ENCODE peak calls at places on chromosomes 6 and 20, in eight cellular contexts. I, F, R, U, C, V, H and J are unnamed samples.

GRCh38 chr6:170051229-170052172 is 239.4 kb downstream of the DLL1 start:
- DNase-seq in R (no peak), V (no peak), C (no peak), F (no peak), H (no peak), U (no peak), I (no peak), J (no peak)

GRCh38 chr6:123562677-123563076 is 74.1 kb downstream of the TRDN start:
- DNase-seq in U (no peak), C (no peak), V (no peak), F (no peak), H (no peak), R (no peak), I (no peak), J (no peak)

GRCh38 chr6:42188406-42188805 is 6.3 kb downstream of the GUCA1B start:
- DNase-seq in R (no peak), V (no peak), C (no peak), H (no peak), U (no peak), I (no peak), F (no peak), J (no peak)

GRCh38 chr6:122947355-122947754 is 48.7 kb upstream of the CLVS2 start:
- DNase-seq in I (no peak), H (no peak), F (no peak), C (peak; percentile 26), U (no peak), R (no peak), V (no peak), J (peak; percentile 43)

GRCh38 chr20:37494796-37495195 is 26.3 kb upstream of the NNAT start:
- DNase-seq in C (no peak), R (no peak), F (no peak), U (no peak), V (no peak), I (no peak), H (no peak), J (no peak)

GRCh38 chr20:50141018-50141675 is 12.4 kb downstream of the PEDS1 start:
- DNase-seq in F (no peak), R (no peak), V (no peak), C (no peak), U (no peak), H (no peak), I (no peak), J (peak; percentile 8)

GRCh38 chr6:106866875-106867658 is 107.5 kb downstream of the CD24 start:
- DNase-seq in V (no peak), I (no peak), C (no peak), U (no peak), H (no peak), F (no peak), R (no peak), J (peak; percentile 59)

GRCh38 chr6:145948328-145948727 is 15.8 kb downstream of the SHPRH start:
- DNase-seq in U (peak; percentile 26), R (no peak), F (peak; percentile 44), I (no peak), V (no peak), H (no peak), C (peak; percentile 25), J (no peak)

GRCh38 chr6:135346747-135347146 is 150.8 kb downstream of the AHI1 start:
- DNase-seq in I (no peak), R (no peak), C (peak; percentile 58), H (no peak), F (peak; percentile 39), V (no peak), U (peak; percentile 87), J (no peak)

GRCh38 chr20:41177636-41178035 is 40.3 kb downstream of the PLCG1 start:
- DNase-seq in V (no peak), C (peak; percentile 82), H (no peak), R (peak; percentile 89), F (peak; percentile 87), U (peak; percentile 91), I (no peak), J (peak; percentile 3)

GRCh38 chr6:94074764-94075163 is 655.4 kb upstream of the EPHA7 start:
- DNase-seq in F (no peak), I (no peak), R (no peak), V (no peak), C (no peak), H (no peak), U (no peak), J (no peak)

GRCh38 chr6:114735118-114735730 is 392.4 kb upstream of the HS3ST5 start:
- DNase-seq in F (no peak), C (peak; percentile 53), V (no peak), I (no peak), U (peak; percentile 49), R (no peak), H (no peak), J (no peak)

GRCh38 chr6:107192739-107193296 is 77.5 kb upstream of the BEND3 start:
- DNase-seq in U (no peak), F (no peak), H (no peak), I (peak; percentile 20), R (no peak), V (no peak), C (no peak), J (no peak)

GRCh38 chr20:60055740-60056139 is 97.5 kb downstream of the CDH26 start:
- DNase-seq in I (peak; percentile 11), F (no peak), C (no peak), H (no peak), R (no peak), V (no peak), U (no peak), J (no peak)

GRCh38 chr6:839201-839600 is 146.3 kb upstream of the EXOC2 start:
- DNase-seq in I (no peak), V (no peak), U (no peak), F (no peak), C (no peak), H (no peak), R (no peak), J (no peak)

GRCh38 chr6:106973841-106974336 is 640 bp downstream of the CD24 start:
- DNase-seq in V (no peak), F (no peak), U (no peak), H (no peak), I (peak; percentile 42), C (peak; percentile 22), R (no peak), J (peak; percentile 51)

DNA sequence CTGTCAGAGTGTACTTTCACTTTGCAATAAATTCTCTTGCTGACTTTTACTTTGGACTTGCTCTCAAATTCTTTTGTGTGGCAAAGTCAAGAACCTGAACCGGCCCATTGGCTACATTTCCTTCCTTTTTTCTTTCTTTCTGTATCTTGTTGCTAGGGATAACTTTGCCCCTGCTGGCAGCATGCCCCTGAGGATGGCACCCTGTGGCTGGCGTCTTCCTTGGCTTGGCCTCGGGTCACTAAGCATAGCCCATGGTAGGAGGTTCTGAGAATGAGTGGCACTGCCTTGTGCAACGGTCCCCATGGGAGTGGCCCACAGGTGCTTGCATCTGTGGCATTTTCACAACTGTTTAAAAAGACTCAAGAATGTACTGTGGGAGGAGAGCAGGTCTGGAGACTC is 14.1 kb upstream of the HLA-F start:
- DNase-seq in U (no peak), F (no peak), I (no peak), R (no peak), C (no peak), H (no peak), V (no peak), J (no peak)
- H3K4me3 ChIP-seq in U (no peak overlapping the region), F (no peak overlapping the region), I (no peak overlapping the region), R (no peak overlapping the region), C (no peak overlapping the region), H (no peak overlapping the region), V (no peak overlapping the region), J (no peak overlapping the region)

DNA sequence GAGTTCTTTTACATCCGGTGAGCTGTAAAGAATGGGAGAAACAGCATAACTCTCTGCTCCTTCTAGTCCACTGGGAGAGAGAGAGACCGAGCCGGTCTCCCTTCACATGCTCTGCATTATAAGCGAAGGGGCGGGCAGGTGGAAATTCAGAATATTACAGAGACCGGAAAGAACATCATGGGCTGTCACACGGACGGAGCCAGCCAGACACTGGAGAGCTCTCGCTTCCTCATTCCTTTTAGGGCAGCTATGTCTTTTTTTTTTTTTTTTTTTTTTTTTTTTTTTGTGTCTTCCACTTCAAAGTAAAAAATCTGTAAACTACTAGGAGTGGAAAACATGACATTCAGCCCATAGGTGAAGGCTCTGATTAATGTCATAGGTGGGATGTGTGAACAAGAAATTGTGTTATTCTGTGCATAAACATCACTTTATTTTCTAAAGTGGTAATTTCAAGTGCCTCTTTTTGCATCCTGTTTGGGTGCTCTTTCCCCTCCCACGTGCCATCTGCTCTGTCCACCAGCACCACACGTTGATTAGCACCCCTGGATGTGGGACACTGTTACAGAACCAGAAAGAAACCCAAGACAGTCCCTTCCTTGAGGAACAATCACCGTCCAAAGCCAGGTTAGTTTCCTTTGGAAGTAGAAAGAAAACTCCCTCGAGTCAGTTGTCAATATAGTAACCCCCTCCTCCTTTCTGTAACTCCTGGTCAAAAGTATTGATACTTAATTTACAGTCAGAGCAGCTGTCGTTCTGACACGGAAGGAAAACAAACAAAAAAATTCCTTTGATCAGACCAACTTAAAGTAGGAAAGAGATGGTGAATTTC is at the start of gene TAGAP:
- DNase-seq in C (no peak), I (peak; percentile 59), H (no peak), U (no peak), V (no peak), F (peak; percentile 2), R (no peak), J (no peak)
- H3K4me3 ChIP-seq in C (no peak within 1 kb of the TSS), I (no peak within 1 kb of the TSS), H (peak within 1 kb of the TSS; percentile 19), U (no peak within 1 kb of the TSS), V (peak within 1 kb of the TSS; percentile 17), F (no peak within 1 kb of the TSS), R (no peak within 1 kb of the TSS), J (no peak within 1 kb of the TSS)

GRCh38 chr20:33442136-33443005 is 1.2 kb downstream of the SNTA1 start:
- DNase-seq in U (no peak), C (no peak), F (no peak), H (peak; percentile 35), R (no peak), V (no peak), I (no peak), J (peak; percentile 31)
- H3K4me3 ChIP-seq in U (peak overlapping the region; percentile 58), C (peak overlapping the region; percentile 64), F (peak overlapping the region; percentile 93), H (peak overlapping the region; percentile 69), R (peak overlapping the region; percentile 64), V (peak overlapping the region; percentile 71), I (peak overlapping the region; percentile 49), J (peak overlapping the region; percentile 44)

GRCh38 chr6:157411368-157411767 is 30.4 kb downstream of the ZDHHC14 start:
- DNase-seq in H (no peak), C (no peak), V (no peak), I (no peak), U (no peak), R (no peak), F (no peak), J (no peak)

GRCh38 chr6:157407637-157408036 is 26.6 kb downstream of the ZDHHC14 start:
- DNase-seq in R (no peak), C (no peak), H (no peak), I (no peak), U (no peak), F (no peak), V (no peak), J (no peak)

GRCh38 chr6:157410088-157410487 is 29.1 kb downstream of the ZDHHC14 start:
- DNase-seq in V (no peak), R (no peak), H (no peak), C (peak; percentile 33), I (no peak), U (peak; percentile 51), F (peak; percentile 13), J (no peak)

DNA sequence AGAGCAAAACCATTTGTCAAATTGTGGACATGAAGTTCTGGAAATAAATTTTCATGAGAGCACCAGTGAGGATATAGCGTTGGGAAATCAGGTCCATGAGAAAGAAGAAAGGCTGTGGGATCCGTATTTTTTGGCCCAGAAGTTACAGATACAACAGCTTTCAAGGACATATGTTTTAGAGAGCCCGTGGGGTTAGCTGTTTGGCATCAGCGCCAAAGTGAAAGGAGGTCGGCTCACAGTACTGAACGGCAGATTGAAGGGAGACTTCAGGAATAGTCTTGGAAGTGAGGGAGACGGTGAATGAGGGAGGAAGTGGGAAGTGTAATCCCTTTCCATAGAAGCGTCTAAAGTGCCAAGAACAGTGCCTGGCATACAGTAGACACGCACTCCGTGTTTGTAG is 31.8 kb downstream of the ZDHHC14 start:
- DNase-seq in U (no peak), V (peak; percentile 53), R (no peak), C (no peak), F (no peak), H (no peak), I (no peak), J (no peak)
- H3K4me3 ChIP-seq in U (no peak overlapping the region), V (no peak overlapping the region), R (no peak overlapping the region), C (no peak overlapping the region), F (no peak overlapping the region), H (no peak overlapping the region), I (no peak overlapping the region), J (no peak overlapping the region)